ENCODE peak calls at places on chromosomes 12 and 14, in five cellular contexts. Z, J, K, P and F are unnamed samples.

GRCh38 chr14:92037989-92038388 is 1.9 kb downstream of the TRIP11 start:
- DNase-seq in Z (no peak), J (no peak), K (no peak), P (peak; percentile 1), F (no peak)

GRCh38 chr12:57944313-57945023 is 3.1 kb downstream of the ATP23 start:
- DNase-seq in Z (no peak), J (no peak), K (no peak), P (no peak), F (no peak)

GRCh38 chr12:83161451-83161850 is 474.7 kb downstream of the TMTC2 start:
- DNase-seq in Z (no peak), J (no peak), K (no peak), P (peak; percentile 4), F (no peak)

GRCh38 chr12:42585846-42586226 is 3.7 kb downstream of the PRICKLE1 start:
- DNase-seq in Z (no peak), J (no peak), K (no peak), P (no peak), F (no peak)

GRCh38 chr14:60649815-60650381 is 621 bp upstream of the SIX1 start:
- DNase-seq in Z (no peak), J (no peak), K (no peak), P (peak; percentile 60), F (no peak)

GRCh38 chr12:64567570-64567969 is 42.7 kb upstream of the RASSF3 start:
- DNase-seq in Z (no peak), J (no peak), K (no peak), P (no peak), F (no peak)

GRCh38 chr14:91252901-91253794 is 8.6 kb upstream of the GPR68 start:
- DNase-seq in Z (peak; percentile 73), J (no peak), K (no peak), P (no peak), F (peak; percentile 28)

GRCh38 chr12:109309441-109310246 is 560 bp upstream of the FOXN4 start:
- DNase-seq in Z (no peak), J (no peak), K (no peak), P (no peak), F (no peak)

GRCh38 chr14:24943024-24943423 is 106.9 kb downstream of the STXBP6 start:
- DNase-seq in Z (no peak), J (no peak), K (no peak), P (no peak), F (no peak)

GRCh38 chr14:61556455-61556854 is 138.9 kb upstream of the HIF1A start:
- DNase-seq in Z (no peak), J (peak; percentile 50), K (no peak), P (no peak), F (no peak)

GRCh38 chr12:115571027-115571426 is 706.5 kb downstream of the MED13L start:
- DNase-seq in Z (no peak), J (no peak), K (no peak), P (no peak), F (no peak)

GRCh38 chr12:93616584-93617101 is 44.2 kb downstream of the SOCS2 start:
- DNase-seq in Z (no peak), J (no peak), K (no peak), P (peak; percentile 81), F (peak; percentile 11)

GRCh38 chr14:54138354-54139038 is 181.9 kb upstream of the BMP4 start:
- DNase-seq in Z (no peak), J (peak; percentile 99), K (no peak), P (no peak), F (no peak)

GRCh38 chr12:8970432-8970831 is 18.9 kb upstream of the KLRG1 start:
- DNase-seq in Z (no peak), J (peak; percentile 10), K (no peak), P (no peak), F (no peak)

GRCh38 chr12:131381716-131382430 is 329.0 kb upstream of the SFSWAP start:
- DNase-seq in Z (no peak), J (no peak), K (no peak), P (no peak), F (no peak)

GRCh38 chr12:51428256-51428655 is 3.6 kb downstream of the SLC4A8 start:
- DNase-seq in Z (no peak), J (no peak), K (no peak), P (no peak), F (no peak)

GRCh38 chr14:81206115-81206514 is 14.6 kb downstream of the GTF2A1 start:
- DNase-seq in Z (no peak), J (peak; percentile 3), K (no peak), P (peak; percentile 54), F (no peak)

GRCh38 chr14:80956105-80956504 is 684 bp downstream of the TSHR start:
- DNase-seq in Z (no peak), J (no peak), K (no peak), P (no peak), F (no peak)

GRCh38 chr12:1471224-1471623 is 123.2 kb downstream of the FBXL14 start:
- DNase-seq in Z (no peak), J (no peak), K (no peak), P (no peak), F (no peak)

GRCh38 chr14:88929656-88930436 is 105.4 kb downstream of the TTC8 start:
- DNase-seq in Z (peak; percentile 8), J (peak; percentile 3), K (no peak), P (no peak), F (peak; percentile 12)

GRCh38 chr12:21773263-21773741 is 1.2 kb downstream of the KCNJ8 start:
- DNase-seq in Z (peak; percentile 22), J (no peak), K (no peak), P (peak; percentile 23), F (no peak)

GRCh38 chr14:73770977-73771847 is 57.0 kb upstream of the PNMA1 start:
- DNase-seq in Z (no peak), J (no peak), K (no peak), P (no peak), F (no peak)

GRCh38 chr12:109709401-109710278 is 4.0 kb upstream of the FAM222A start:
- DNase-seq in Z (no peak), J (no peak), K (no peak), P (no peak), F (no peak)

GRCh38 chr12:22283006-22283506 is 51.5 kb downstream of the ST8SIA1 start:
- DNase-seq in Z (no peak), J (no peak), K (no peak), P (peak; percentile 85), F (no peak)

GRCh38 chr12:52249041-52249461 is 16.0 kb downstream of the KRT7 start:
- DNase-seq in Z (no peak), J (no peak), K (no peak), P (no peak), F (peak; percentile 71)

GRCh38 chr14:103149351-103149750 is 26.1 kb downstream of the TNFAIP2 start:
- DNase-seq in Z (no peak), J (no peak), K (no peak), P (no peak), F (no peak)

GRCh38 chr12:122956028-122956427 is 10.2 kb downstream of the ABCB9 start:
- DNase-seq in Z (no peak), J (no peak), K (no peak), P (no peak), F (no peak)

GRCh38 chr12:122959566-122960192 is 6.6 kb downstream of the ABCB9 start:
- DNase-seq in Z (no peak), J (no peak), K (no peak), P (no peak), F (no peak)

GRCh38 chr12:122960193-122960569 is 6.1 kb downstream of the ABCB9 start:
- DNase-seq in Z (no peak), J (no peak), K (no peak), P (no peak), F (no peak)

GRCh38 chr12:122955151-122955550 is 11.1 kb downstream of the ABCB9 start:
- DNase-seq in Z (no peak), J (no peak), K (no peak), P (no peak), F (no peak)

GRCh38 chr12:122958198-122958888 is 7.9 kb downstream of the ABCB9 start:
- DNase-seq in Z (no peak), J (no peak), K (no peak), P (no peak), F (no peak)
- TF ChIP-seq RFX5 in Z (no peak), J (no peak), K (no peak), P (no peak), F (no peak)

GRCh38 chr12:88855301-88855700 is 275.0 kb upstream of the KITLG start:
- DNase-seq in Z (no peak), J (no peak), K (no peak), P (no peak), F (no peak)

GRCh38 chr12:88856201-88856600 is 275.9 kb upstream of the KITLG start:
- DNase-seq in Z (no peak), J (peak; percentile 84), K (no peak), P (no peak), F (no peak)

GRCh38 chr12:88865537-88865936 is 285.3 kb upstream of the KITLG start:
- DNase-seq in Z (no peak), J (no peak), K (no peak), P (no peak), F (no peak)

DNA sequence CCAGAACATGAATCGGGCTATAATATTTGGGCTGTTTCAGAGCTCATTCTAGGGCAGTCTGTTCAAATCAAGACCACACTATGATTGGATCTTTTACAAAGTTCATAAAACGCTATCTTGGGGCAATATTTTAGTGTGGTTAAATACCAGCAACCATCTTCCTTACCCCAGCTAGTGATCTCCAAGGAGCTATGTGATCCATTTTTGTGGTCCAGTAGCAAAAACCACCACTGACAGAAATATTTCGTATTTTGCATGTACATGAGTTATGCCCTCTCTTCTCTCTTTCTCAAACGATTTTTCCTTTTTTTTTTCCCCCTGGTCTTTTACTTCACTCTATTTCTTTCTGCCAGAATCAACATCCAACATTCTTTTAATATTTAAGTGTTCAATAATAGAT is 280.6 kb upstream of the KITLG start:
- DNase-seq in Z (no peak), J (no peak), K (no peak), P (no peak), F (no peak)
- TF ChIP-seq BHLHE40 in Z (no peak), J (no peak), K (no peak), P (no peak), F (no peak)

GRCh38 chr14:71331393-71331792 is 424.1 kb downstream of the PCNX1 start:
- DNase-seq in Z (no peak), J (no peak), K (no peak), P (no peak), F (no peak)

GRCh38 chr14:71336488-71337192 is 429.4 kb downstream of the PCNX1 start:
- DNase-seq in Z (no peak), J (peak; percentile 78), K (no peak), P (no peak), F (no peak)

GRCh38 chr14:71338153-71338552 is 430.9 kb downstream of the PCNX1 start:
- DNase-seq in Z (no peak), J (no peak), K (no peak), P (no peak), F (no peak)

GRCh38 chr14:71332476-71332875 is 425.2 kb downstream of the PCNX1 start:
- DNase-seq in Z (no peak), J (no peak), K (no peak), P (no peak), F (no peak)

DNA sequence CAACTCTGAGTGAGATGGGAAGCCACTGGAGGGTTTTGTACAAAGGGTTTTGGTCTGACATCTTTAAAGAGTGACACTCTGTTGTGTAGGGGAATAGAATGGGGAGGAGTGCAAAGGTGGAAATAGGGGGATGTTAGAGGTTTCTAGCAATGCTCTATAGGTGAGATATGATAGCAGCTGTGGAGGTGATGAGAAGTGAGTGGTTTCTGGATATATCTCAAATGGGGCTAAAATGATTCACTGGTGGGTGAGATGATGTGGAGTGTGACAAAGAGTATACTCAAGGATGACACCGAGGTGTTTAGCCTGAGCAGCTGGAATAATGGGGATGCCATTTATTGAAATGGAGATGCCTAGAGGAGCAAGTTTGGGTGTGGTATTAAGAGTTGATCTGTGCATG is 426.4 kb downstream of the PCNX1 start:
- DNase-seq in Z (no peak), J (no peak), K (no peak), P (no peak), F (no peak)
- TF ChIP-seq RFX5 in Z (no peak), J (no peak), K (no peak), P (no peak), F (no peak)

GRCh38 chr12:62379026-62379722 is 87.5 kb upstream of the MON2 start:
- DNase-seq in Z (no peak), J (no peak), K (no peak), P (peak; percentile 25), F (no peak)
- TF ChIP-seq BHLHE40 in Z (no peak), J (no peak), K (no peak), P (no peak), F (no peak)